ENCODE peak calls at places on chromosomes 6 and 20, in nine cellular contexts. One of them, this sample, is unnamed.

GRCh38 chr6:41684311-41685182 is 46.3 kb downstream of the MDFI start:
- DNase-seq in right atrium auricular region: no peak
- DNase-seq in neural progenitor cell: no peak
- DNase-seq in tibial artery: peak; percentile 63
- DNase-seq in breast epithelium: no peak
- DNase-seq in ascending aorta: no peak
- DNase-seq in endothelial cell of umbilical vein: no peak
- DNase-seq in effector memory CD4-positive, alpha-beta T cell: no peak
- DNase-seq in mammary epithelial cell: no peak
- DNase-seq in this sample: no peak

GRCh38 chr6:149234051-149234962 is 83.2 kb upstream of the TAB2 start:
- DNase-seq in breast epithelium: no peak
- DNase-seq in ascending aorta: no peak
- DNase-seq in endothelial cell of umbilical vein: peak; percentile 7
- DNase-seq in mammary epithelial cell: peak; percentile 86
- DNase-seq in right atrium auricular region: no peak
- DNase-seq in tibial artery: no peak
- DNase-seq in neural progenitor cell: no peak
- DNase-seq in effector memory CD4-positive, alpha-beta T cell: no peak
- DNase-seq in this sample: no peak

GRCh38 chr6:136446579-136447182 is 103.5 kb downstream of the MAP7 start:
- DNase-seq in endothelial cell of umbilical vein: no peak
- DNase-seq in tibial artery: no peak
- DNase-seq in breast epithelium: no peak
- DNase-seq in ascending aorta: no peak
- DNase-seq in mammary epithelial cell: no peak
- DNase-seq in neural progenitor cell: no peak
- DNase-seq in right atrium auricular region: no peak
- DNase-seq in effector memory CD4-positive, alpha-beta T cell: no peak
- DNase-seq in this sample: no peak

GRCh38 chr6:146191600-146191999 is 162.7 kb downstream of the GRM1 start:
- DNase-seq in endothelial cell of umbilical vein: no peak
- DNase-seq in tibial artery: no peak
- DNase-seq in mammary epithelial cell: no peak
- DNase-seq in neural progenitor cell: peak; percentile 24
- DNase-seq in ascending aorta: no peak
- DNase-seq in breast epithelium: no peak
- DNase-seq in effector memory CD4-positive, alpha-beta T cell: no peak
- DNase-seq in right atrium auricular region: no peak
- DNase-seq in this sample: no peak

GRCh38 chr20:38153011-38153329 is 12.1 kb downstream of the TGM2 start:
- DNase-seq in right atrium auricular region: peak; percentile 83
- DNase-seq in endothelial cell of umbilical vein: no peak
- DNase-seq in ascending aorta: no peak
- DNase-seq in tibial artery: no peak
- DNase-seq in neural progenitor cell: no peak
- DNase-seq in effector memory CD4-positive, alpha-beta T cell: no peak
- DNase-seq in mammary epithelial cell: no peak
- DNase-seq in breast epithelium: no peak
- DNase-seq in this sample: no peak

GRCh38 chr6:138774370-138774769 is 801 bp downstream of the CCDC28A start:
- DNase-seq in neural progenitor cell: peak; percentile 32
- DNase-seq in endothelial cell of umbilical vein: no peak
- DNase-seq in tibial artery: no peak
- DNase-seq in ascending aorta: no peak
- DNase-seq in mammary epithelial cell: no peak
- DNase-seq in breast epithelium: no peak
- DNase-seq in right atrium auricular region: no peak
- DNase-seq in effector memory CD4-positive, alpha-beta T cell: no peak
- DNase-seq in this sample: no peak

GRCh38 chr6:33757113-33757512 is 10.4 kb upstream of the IP6K3 start:
- DNase-seq in right atrium auricular region: no peak
- DNase-seq in neural progenitor cell: no peak
- DNase-seq in endothelial cell of umbilical vein: no peak
- DNase-seq in effector memory CD4-positive, alpha-beta T cell: no peak
- DNase-seq in ascending aorta: no peak
- DNase-seq in breast epithelium: no peak
- DNase-seq in mammary epithelial cell: no peak
- DNase-seq in tibial artery: no peak
- DNase-seq in this sample: no peak

GRCh38 chr6:8219352-8219943 is 117.1 kb upstream of the EEF1E1 start:
- DNase-seq in endothelial cell of umbilical vein: peak; percentile 62
- DNase-seq in ascending aorta: no peak
- DNase-seq in effector memory CD4-positive, alpha-beta T cell: no peak
- DNase-seq in neural progenitor cell: peak; percentile 60
- DNase-seq in breast epithelium: no peak
- DNase-seq in tibial artery: no peak
- DNase-seq in mammary epithelial cell: peak; percentile 20
- DNase-seq in right atrium auricular region: no peak
- DNase-seq in this sample: peak; percentile 2

GRCh38 chr6:48744948-48745347 is 634.0 kb upstream of the PTCHD4 start:
- DNase-seq in breast epithelium: no peak
- DNase-seq in effector memory CD4-positive, alpha-beta T cell: no peak
- DNase-seq in tibial artery: no peak
- DNase-seq in mammary epithelial cell: peak; percentile 77
- DNase-seq in right atrium auricular region: no peak
- DNase-seq in ascending aorta: no peak
- DNase-seq in endothelial cell of umbilical vein: no peak
- DNase-seq in neural progenitor cell: no peak
- DNase-seq in this sample: no peak

GRCh38 chr6:105587349-105588115 is 184.7 kb upstream of the PREP start:
- DNase-seq in right atrium auricular region: no peak
- DNase-seq in breast epithelium: no peak
- DNase-seq in neural progenitor cell: no peak
- DNase-seq in effector memory CD4-positive, alpha-beta T cell: no peak
- DNase-seq in ascending aorta: no peak
- DNase-seq in endothelial cell of umbilical vein: no peak
- DNase-seq in mammary epithelial cell: peak; percentile 86
- DNase-seq in tibial artery: no peak
- DNase-seq in this sample: no peak

GRCh38 chr20:63472159-63472811 is at the start of gene KCNQ2:
- DNase-seq in endothelial cell of umbilical vein: no peak
- DNase-seq in ascending aorta: no peak
- DNase-seq in neural progenitor cell: peak; percentile 74
- DNase-seq in breast epithelium: no peak
- DNase-seq in right atrium auricular region: no peak
- DNase-seq in tibial artery: no peak
- DNase-seq in effector memory CD4-positive, alpha-beta T cell: no peak
- DNase-seq in mammary epithelial cell: no peak
- DNase-seq in this sample: no peak

GRCh38 chr6:29747688-29748250 is 24.5 kb downstream of the HLA-F start:
- DNase-seq in breast epithelium: no peak
- DNase-seq in endothelial cell of umbilical vein: no peak
- DNase-seq in ascending aorta: no peak
- DNase-seq in effector memory CD4-positive, alpha-beta T cell: no peak
- DNase-seq in tibial artery: no peak
- DNase-seq in mammary epithelial cell: no peak
- DNase-seq in neural progenitor cell: no peak
- DNase-seq in right atrium auricular region: no peak
- DNase-seq in this sample: no peak

GRCh38 chr6:3194535-3195376 is 32.7 kb downstream of the TUBB2B start:
- DNase-seq in right atrium auricular region: no peak
- DNase-seq in mammary epithelial cell: no peak
- DNase-seq in effector memory CD4-positive, alpha-beta T cell: no peak
- DNase-seq in ascending aorta: no peak
- DNase-seq in tibial artery: no peak
- DNase-seq in breast epithelium: no peak
- DNase-seq in endothelial cell of umbilical vein: peak; percentile 74
- DNase-seq in neural progenitor cell: peak; percentile 82
- DNase-seq in this sample: peak; percentile 77

GRCh38 chr6:39049575-39050283 is 1.1 kb downstream of the GLP1R start:
- DNase-seq in breast epithelium: no peak
- DNase-seq in endothelial cell of umbilical vein: no peak
- DNase-seq in mammary epithelial cell: no peak
- DNase-seq in neural progenitor cell: peak; percentile 23
- DNase-seq in effector memory CD4-positive, alpha-beta T cell: no peak
- DNase-seq in ascending aorta: no peak
- DNase-seq in tibial artery: peak; percentile 35
- DNase-seq in right atrium auricular region: no peak
- DNase-seq in this sample: no peak

GRCh38 chr6:20266851-20267608 is 54.8 kb upstream of the MBOAT1 start:
- DNase-seq in mammary epithelial cell: peak; percentile 81
- DNase-seq in endothelial cell of umbilical vein: no peak
- DNase-seq in ascending aorta: no peak
- DNase-seq in effector memory CD4-positive, alpha-beta T cell: no peak
- DNase-seq in right atrium auricular region: no peak
- DNase-seq in tibial artery: no peak
- DNase-seq in neural progenitor cell: no peak
- DNase-seq in breast epithelium: no peak
- DNase-seq in this sample: no peak

GRCh38 chr6:111800468-111800760 is 72.8 kb downstream of the FYN start:
- DNase-seq in ascending aorta: no peak
- DNase-seq in right atrium auricular region: no peak
- DNase-seq in neural progenitor cell: no peak
- DNase-seq in tibial artery: no peak
- DNase-seq in effector memory CD4-positive, alpha-beta T cell: no peak
- DNase-seq in mammary epithelial cell: no peak
- DNase-seq in endothelial cell of umbilical vein: no peak
- DNase-seq in breast epithelium: no peak
- DNase-seq in this sample: no peak

GRCh38 chr6:111799576-111800467 is 73.4 kb downstream of the FYN start:
- DNase-seq in mammary epithelial cell: no peak
- DNase-seq in effector memory CD4-positive, alpha-beta T cell: no peak
- DNase-seq in endothelial cell of umbilical vein: no peak
- DNase-seq in tibial artery: no peak
- DNase-seq in right atrium auricular region: no peak
- DNase-seq in neural progenitor cell: peak; percentile 15
- DNase-seq in ascending aorta: no peak
- DNase-seq in breast epithelium: no peak
- DNase-seq in this sample: no peak

GRCh38 chr6:111802720-111803119 is 70.5 kb downstream of the FYN start:
- DNase-seq in right atrium auricular region: no peak
- DNase-seq in mammary epithelial cell: no peak
- DNase-seq in tibial artery: no peak
- DNase-seq in ascending aorta: no peak
- DNase-seq in breast epithelium: no peak
- DNase-seq in endothelial cell of umbilical vein: no peak
- DNase-seq in neural progenitor cell: no peak
- DNase-seq in effector memory CD4-positive, alpha-beta T cell: no peak
- DNase-seq in this sample: no peak

GRCh38 chr6:111798281-111798725 is 74.9 kb downstream of the FYN start:
- DNase-seq in mammary epithelial cell: no peak
- DNase-seq in endothelial cell of umbilical vein: no peak
- DNase-seq in effector memory CD4-positive, alpha-beta T cell: no peak
- DNase-seq in tibial artery: no peak
- DNase-seq in ascending aorta: no peak
- DNase-seq in breast epithelium: no peak
- DNase-seq in right atrium auricular region: no peak
- DNase-seq in neural progenitor cell: no peak
- DNase-seq in this sample: no peak

GRCh38 chr6:111800821-111801220 is 72.4 kb downstream of the FYN start:
- DNase-seq in right atrium auricular region: no peak
- DNase-seq in neural progenitor cell: no peak
- DNase-seq in ascending aorta: no peak
- DNase-seq in endothelial cell of umbilical vein: no peak
- DNase-seq in breast epithelium: no peak
- DNase-seq in mammary epithelial cell: no peak
- DNase-seq in tibial artery: no peak
- DNase-seq in effector memory CD4-positive, alpha-beta T cell: no peak
- DNase-seq in this sample: no peak
- H3K27ac ChIP-seq in right atrium auricular region: no peak overlapping the region
- H3K27ac ChIP-seq in neural progenitor cell: no peak overlapping the region
- H3K27ac ChIP-seq in ascending aorta: no peak overlapping the region
- H3K27ac ChIP-seq in endothelial cell of umbilical vein: no peak overlapping the region
- H3K27ac ChIP-seq in breast epithelium: no peak overlapping the region
- H3K27ac ChIP-seq in mammary epithelial cell: no peak overlapping the region
- H3K27ac ChIP-seq in tibial artery: no peak overlapping the region
- H3K27ac ChIP-seq in effector memory CD4-positive, alpha-beta T cell: no peak overlapping the region
- H3K27ac ChIP-seq in this sample: no peak overlapping the region

GRCh38 chr20:11549172-11550117 is 368.2 kb upstream of the BTBD3 start:
- DNase-seq in mammary epithelial cell: no peak
- DNase-seq in right atrium auricular region: no peak
- DNase-seq in breast epithelium: no peak
- DNase-seq in effector memory CD4-positive, alpha-beta T cell: no peak
- DNase-seq in neural progenitor cell: no peak
- DNase-seq in tibial artery: no peak
- DNase-seq in ascending aorta: no peak
- DNase-seq in endothelial cell of umbilical vein: peak; percentile 4
- DNase-seq in this sample: no peak

GRCh38 chr20:11555510-11555909 is 362.2 kb upstream of the BTBD3 start:
- DNase-seq in effector memory CD4-positive, alpha-beta T cell: no peak
- DNase-seq in breast epithelium: no peak
- DNase-seq in ascending aorta: no peak
- DNase-seq in neural progenitor cell: no peak
- DNase-seq in mammary epithelial cell: no peak
- DNase-seq in tibial artery: no peak
- DNase-seq in endothelial cell of umbilical vein: no peak
- DNase-seq in right atrium auricular region: no peak
- DNase-seq in this sample: no peak

GRCh38 chr20:11556410-11556809 is 361.3 kb upstream of the BTBD3 start:
- DNase-seq in ascending aorta: no peak
- DNase-seq in mammary epithelial cell: no peak
- DNase-seq in neural progenitor cell: no peak
- DNase-seq in endothelial cell of umbilical vein: no peak
- DNase-seq in tibial artery: no peak
- DNase-seq in right atrium auricular region: no peak
- DNase-seq in effector memory CD4-positive, alpha-beta T cell: no peak
- DNase-seq in breast epithelium: no peak
- DNase-seq in this sample: no peak

GRCh38 chr20:11553603-11554002 is 364.1 kb upstream of the BTBD3 start:
- DNase-seq in effector memory CD4-positive, alpha-beta T cell: no peak
- DNase-seq in right atrium auricular region: no peak
- DNase-seq in neural progenitor cell: no peak
- DNase-seq in ascending aorta: no peak
- DNase-seq in mammary epithelial cell: peak; percentile 21
- DNase-seq in breast epithelium: no peak
- DNase-seq in endothelial cell of umbilical vein: peak; percentile 7
- DNase-seq in tibial artery: no peak
- DNase-seq in this sample: no peak

GRCh38 chr20:11551491-11551890 is 366.2 kb upstream of the BTBD3 start:
- DNase-seq in breast epithelium: no peak
- DNase-seq in effector memory CD4-positive, alpha-beta T cell: no peak
- DNase-seq in ascending aorta: no peak
- DNase-seq in right atrium auricular region: no peak
- DNase-seq in tibial artery: no peak
- DNase-seq in endothelial cell of umbilical vein: no peak
- DNase-seq in mammary epithelial cell: no peak
- DNase-seq in neural progenitor cell: no peak
- DNase-seq in this sample: no peak
- H3K27ac ChIP-seq in breast epithelium: no peak overlapping the region
- H3K27ac ChIP-seq in effector memory CD4-positive, alpha-beta T cell: no peak overlapping the region
- H3K27ac ChIP-seq in ascending aorta: no peak overlapping the region
- H3K27ac ChIP-seq in right atrium auricular region: no peak overlapping the region
- H3K27ac ChIP-seq in tibial artery: no peak overlapping the region
- H3K27ac ChIP-seq in endothelial cell of umbilical vein: no peak overlapping the region
- H3K27ac ChIP-seq in mammary epithelial cell: no peak overlapping the region
- H3K27ac ChIP-seq in neural progenitor cell: no peak overlapping the region
- H3K27ac ChIP-seq in this sample: no peak overlapping the region

GRCh38 chr6:36350681-36351091 is 14.0 kb upstream of the BNIP5 start:
- DNase-seq in ascending aorta: no peak
- DNase-seq in breast epithelium: no peak
- DNase-seq in effector memory CD4-positive, alpha-beta T cell: no peak
- DNase-seq in neural progenitor cell: no peak
- DNase-seq in tibial artery: no peak
- DNase-seq in endothelial cell of umbilical vein: peak; percentile 97
- DNase-seq in mammary epithelial cell: peak; percentile 9
- DNase-seq in right atrium auricular region: peak; percentile 62
- DNase-seq in this sample: no peak
- H3K27ac ChIP-seq in ascending aorta: peak overlapping the region; percentile 76
- H3K27ac ChIP-seq in breast epithelium: peak overlapping the region; percentile 71
- H3K27ac ChIP-seq in effector memory CD4-positive, alpha-beta T cell: no peak overlapping the region
- H3K27ac ChIP-seq in neural progenitor cell: no peak overlapping the region
- H3K27ac ChIP-seq in tibial artery: peak overlapping the region; percentile 49
- H3K27ac ChIP-seq in endothelial cell of umbilical vein: peak overlapping the region; percentile 98
- H3K27ac ChIP-seq in mammary epithelial cell: no peak overlapping the region
- H3K27ac ChIP-seq in right atrium auricular region: peak overlapping the region; percentile 67
- H3K27ac ChIP-seq in this sample: no peak overlapping the region

GRCh38 chr6:114389111-114389510 is 46.3 kb upstream of the HS3ST5 start:
- DNase-seq in breast epithelium: no peak
- DNase-seq in endothelial cell of umbilical vein: no peak
- DNase-seq in ascending aorta: no peak
- DNase-seq in right atrium auricular region: no peak
- DNase-seq in mammary epithelial cell: no peak
- DNase-seq in effector memory CD4-positive, alpha-beta T cell: no peak
- DNase-seq in neural progenitor cell: no peak
- DNase-seq in tibial artery: no peak
- DNase-seq in this sample: no peak
- H3K27ac ChIP-seq in breast epithelium: no peak overlapping the region
- H3K27ac ChIP-seq in endothelial cell of umbilical vein: no peak overlapping the region
- H3K27ac ChIP-seq in ascending aorta: no peak overlapping the region
- H3K27ac ChIP-seq in right atrium auricular region: no peak overlapping the region
- H3K27ac ChIP-seq in mammary epithelial cell: no peak overlapping the region
- H3K27ac ChIP-seq in effector memory CD4-positive, alpha-beta T cell: no peak overlapping the region
- H3K27ac ChIP-seq in neural progenitor cell: no peak overlapping the region
- H3K27ac ChIP-seq in tibial artery: no peak overlapping the region
- H3K27ac ChIP-seq in this sample: no peak overlapping the region